ENCODE peak calls at places on chromosomes 16 and 17, in five cellular contexts. One of them, this sample, is unnamed.
A peak's percentile ranks its signal among the peaks of the same experiment; 100 is the strongest.

GRCh38 chr16:29653436-29653835 is 9.6 kb upstream of the SPN start:
- DNase-seq in left ventricle myocardium inferior: no peak
- DNase-seq in body of pancreas: no peak
- DNase-seq in endodermal cell: no peak
- DNase-seq in kidney epithelial cell: no peak
- DNase-seq in this sample: no peak

GRCh38 chr16:89565506-89566372 is 5.3 kb downstream of the RPL13 start:
- DNase-seq in left ventricle myocardium inferior: peak; percentile 37
- DNase-seq in endodermal cell: peak; percentile 93
- DNase-seq in kidney epithelial cell: no peak
- DNase-seq in body of pancreas: peak; percentile 77
- DNase-seq in this sample: no peak

GRCh38 chr17:77695386-77695785 is 263.1 kb upstream of the TNRC6C start:
- DNase-seq in left ventricle myocardium inferior: no peak
- DNase-seq in body of pancreas: no peak
- DNase-seq in kidney epithelial cell: no peak
- DNase-seq in endodermal cell: no peak
- DNase-seq in this sample: no peak

GRCh38 chr17:10247806-10248334 is 49.5 kb upstream of the GAS7 start:
- DNase-seq in endodermal cell: no peak
- DNase-seq in body of pancreas: no peak
- DNase-seq in left ventricle myocardium inferior: no peak
- DNase-seq in kidney epithelial cell: no peak
- DNase-seq in this sample: no peak

GRCh38 chr17:58968662-58969061 is 138.0 kb downstream of the TRIM37 start:
- DNase-seq in left ventricle myocardium inferior: no peak
- DNase-seq in body of pancreas: no peak
- DNase-seq in kidney epithelial cell: no peak
- DNase-seq in endodermal cell: no peak
- DNase-seq in this sample: no peak

GRCh38 chr17:28159924-28160323 is 117.4 kb downstream of the NLK start:
- DNase-seq in body of pancreas: no peak
- DNase-seq in kidney epithelial cell: no peak
- DNase-seq in endodermal cell: no peak
- DNase-seq in left ventricle myocardium inferior: no peak
- DNase-seq in this sample: no peak

GRCh38 chr17:8997994-8998628 is 23.2 kb upstream of the NTN1 start:
- DNase-seq in endodermal cell: peak; percentile 95
- DNase-seq in kidney epithelial cell: no peak
- DNase-seq in body of pancreas: peak; percentile 72
- DNase-seq in left ventricle myocardium inferior: peak; percentile 56
- DNase-seq in this sample: no peak

GRCh38 chr17:78438694-78439325 is 60.4 kb downstream of the PGS1 start:
- DNase-seq in left ventricle myocardium inferior: no peak
- DNase-seq in kidney epithelial cell: no peak
- DNase-seq in body of pancreas: no peak
- DNase-seq in endodermal cell: no peak
- DNase-seq in this sample: no peak

GRCh38 chr17:32281011-32281451 is 15.4 kb downstream of the RHBDL3 start:
- DNase-seq in body of pancreas: peak; percentile 72
- DNase-seq in kidney epithelial cell: no peak
- DNase-seq in left ventricle myocardium inferior: peak; percentile 67
- DNase-seq in endodermal cell: peak; percentile 78
- DNase-seq in this sample: no peak

GRCh38 chr16:73071131-73071940 is 23.4 kb upstream of the ZFHX3 start:
- DNase-seq in endodermal cell: peak; percentile 87
- DNase-seq in kidney epithelial cell: no peak
- DNase-seq in left ventricle myocardium inferior: peak; percentile 60
- DNase-seq in body of pancreas: peak; percentile 80
- DNase-seq in this sample: no peak

GRCh38 chr16:31853300-31853699 is 20.3 kb upstream of the ZNF267 start:
- DNase-seq in endodermal cell: no peak
- DNase-seq in body of pancreas: no peak
- DNase-seq in kidney epithelial cell: no peak
- DNase-seq in left ventricle myocardium inferior: no peak
- DNase-seq in this sample: no peak

GRCh38 chr17:65190467-65191095 is 53.4 kb downstream of the RGS9 start:
- DNase-seq in left ventricle myocardium inferior: no peak
- DNase-seq in kidney epithelial cell: no peak
- DNase-seq in body of pancreas: no peak
- DNase-seq in endodermal cell: no peak
- DNase-seq in this sample: no peak

GRCh38 chr17:57935833-57936807 is 19.1 kb downstream of the CUEDC1 start:
- DNase-seq in endodermal cell: peak; percentile 88
- DNase-seq in body of pancreas: peak; percentile 36
- DNase-seq in kidney epithelial cell: no peak
- DNase-seq in left ventricle myocardium inferior: peak; percentile 81
- DNase-seq in this sample: no peak

GRCh38 chr17:81018044-81018802 is 16.7 kb upstream of the BAIAP2 start:
- DNase-seq in left ventricle myocardium inferior: no peak
- DNase-seq in body of pancreas: no peak
- DNase-seq in kidney epithelial cell: no peak
- DNase-seq in endodermal cell: no peak
- DNase-seq in this sample: no peak

GRCh38 chr17:4449736-4450135 is 16.0 kb downstream of the SPNS3 start:
- DNase-seq in left ventricle myocardium inferior: no peak
- DNase-seq in body of pancreas: no peak
- DNase-seq in endodermal cell: no peak
- DNase-seq in kidney epithelial cell: no peak
- DNase-seq in this sample: no peak

GRCh38 chr17:11980813-11981212 is 16.5 kb downstream of the ZNF18 start:
- DNase-seq in left ventricle myocardium inferior: no peak
- DNase-seq in kidney epithelial cell: no peak
- DNase-seq in body of pancreas: no peak
- DNase-seq in endodermal cell: no peak
- DNase-seq in this sample: no peak

GRCh38 chr17:77273397-77274136 is 132.8 kb downstream of the SEC14L1 start:
- DNase-seq in left ventricle myocardium inferior: no peak
- DNase-seq in endodermal cell: no peak
- DNase-seq in kidney epithelial cell: no peak
- DNase-seq in body of pancreas: no peak
- DNase-seq in this sample: no peak

GRCh38 chr17:64107517-64108235 is 22.3 kb downstream of the ERN1 start:
- DNase-seq in endodermal cell: peak; percentile 38
- DNase-seq in body of pancreas: peak; percentile 50
- DNase-seq in kidney epithelial cell: no peak
- DNase-seq in left ventricle myocardium inferior: no peak
- DNase-seq in this sample: no peak

GRCh38 chr16:88651276-88651988 is 579 bp upstream of the CYBA start:
- DNase-seq in left ventricle myocardium inferior: peak; percentile 48
- DNase-seq in endodermal cell: peak; percentile 83
- DNase-seq in kidney epithelial cell: peak; percentile 62
- DNase-seq in body of pancreas: peak; percentile 60
- DNase-seq in this sample: no peak

GRCh38 chr17:69320210-69320907 is 6.6 kb downstream of the ABCA5 start:
- DNase-seq in left ventricle myocardium inferior: no peak
- DNase-seq in kidney epithelial cell: no peak
- DNase-seq in body of pancreas: no peak
- DNase-seq in endodermal cell: no peak
- DNase-seq in this sample: no peak

GRCh38 chr17:34885076-34885475 is 76.2 kb downstream of the CCT6B start:
- DNase-seq in left ventricle myocardium inferior: no peak
- DNase-seq in body of pancreas: no peak
- DNase-seq in endodermal cell: no peak
- DNase-seq in kidney epithelial cell: no peak
- DNase-seq in this sample: no peak

DNA sequence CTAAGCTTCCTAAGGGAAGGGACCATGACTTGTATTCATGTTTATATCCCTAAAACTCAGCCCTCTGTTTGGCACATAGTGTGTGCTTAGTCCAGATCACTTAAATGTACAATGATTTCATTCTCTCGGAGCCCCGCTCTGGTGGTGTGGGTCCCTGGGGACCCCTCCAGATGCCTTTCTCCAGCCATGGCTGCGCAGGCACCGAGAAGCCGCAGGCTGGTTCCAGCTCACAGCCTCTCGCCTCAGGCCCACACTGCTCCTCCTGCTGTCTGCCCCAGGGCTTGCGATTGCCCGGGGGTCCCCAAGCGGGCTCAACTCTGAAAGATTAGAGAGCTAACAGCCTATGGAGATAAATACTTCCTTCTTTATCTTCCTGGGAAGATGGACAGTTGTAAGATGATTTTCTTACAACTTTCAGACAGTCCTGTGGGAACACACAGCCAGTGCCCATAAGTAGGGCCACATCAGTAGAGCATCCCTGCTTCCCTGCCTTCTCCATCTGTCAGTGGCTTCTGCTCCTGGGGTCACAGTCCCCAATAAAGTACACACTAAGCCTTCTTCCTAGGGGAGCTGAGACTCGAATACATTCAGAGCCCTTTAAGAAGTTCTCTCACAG is 66.2 kb downstream of the CENPV start:
- DNase-seq in kidney epithelial cell: no peak
- DNase-seq in body of pancreas: no peak
- DNase-seq in endodermal cell: peak; percentile 69
- DNase-seq in left ventricle myocardium inferior: no peak
- DNase-seq in this sample: no peak
- TF ChIP-seq CTCF in kidney epithelial cell: no peak
- TF ChIP-seq CTCF in body of pancreas: no peak
- TF ChIP-seq CTCF in endodermal cell: peak; percentile 55
- TF ChIP-seq CTCF in left ventricle myocardium inferior: no peak
- TF ChIP-seq CTCF in this sample: peak; percentile 13

GRCh38 chr16:69378760-69379159 is 7.0 kb downstream of the TERF2 start:
- DNase-seq in endodermal cell: no peak
- DNase-seq in left ventricle myocardium inferior: no peak
- DNase-seq in kidney epithelial cell: no peak
- DNase-seq in body of pancreas: no peak
- DNase-seq in this sample: no peak
- H3K36me3 ChIP-seq in endodermal cell: peaks cover 83% of the 10 kb centered on the region
- H3K36me3 ChIP-seq in left ventricle myocardium inferior: peaks cover 72% of the 10 kb centered on the region
- H3K36me3 ChIP-seq in kidney epithelial cell: no peaks in the 10 kb centered on the region
- H3K36me3 ChIP-seq in body of pancreas: peaks cover 7% of the 10 kb centered on the region
- H3K36me3 ChIP-seq in this sample: peaks cover 5% of the 10 kb centered on the region

DNA sequence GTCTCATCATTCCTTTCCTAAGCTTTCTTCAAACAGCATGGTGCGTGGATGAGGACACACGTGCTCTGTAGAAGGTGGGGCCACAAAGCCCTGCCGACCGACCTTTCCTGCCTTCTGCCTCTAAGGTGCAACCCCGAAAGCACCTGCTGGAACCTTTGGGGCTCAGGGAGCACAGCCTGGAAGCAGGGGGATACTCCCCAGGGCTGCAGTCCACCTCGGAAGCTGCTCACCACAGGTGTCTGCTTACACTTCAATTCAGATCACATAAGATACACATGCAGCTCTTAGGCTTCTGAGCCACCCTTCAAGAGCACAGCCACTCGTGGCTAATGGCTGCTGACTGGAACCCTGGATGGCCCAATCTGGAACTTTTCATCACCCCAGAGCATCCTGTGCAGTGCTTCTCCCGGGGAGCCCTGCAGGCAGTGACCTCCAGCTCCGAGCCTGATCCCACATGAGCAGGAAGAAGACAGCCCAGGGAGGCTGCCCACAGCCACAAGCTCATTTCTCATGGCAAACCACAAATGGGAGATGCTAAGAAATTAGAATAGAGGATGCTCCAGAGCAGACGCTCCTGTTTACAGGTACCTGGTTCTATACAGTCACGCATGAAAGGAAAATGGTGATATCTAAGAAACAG is 162.3 kb upstream of the FOXF1 start:
- DNase-seq in endodermal cell: no peak
- DNase-seq in kidney epithelial cell: no peak
- DNase-seq in body of pancreas: no peak
- DNase-seq in left ventricle myocardium inferior: no peak
- DNase-seq in this sample: no peak
- TF ChIP-seq CTCF in endodermal cell: no peak
- TF ChIP-seq CTCF in kidney epithelial cell: no peak
- TF ChIP-seq CTCF in body of pancreas: no peak
- TF ChIP-seq CTCF in left ventricle myocardium inferior: no peak
- TF ChIP-seq CTCF in this sample: no peak

GRCh38 chr16:74896389-74897370 is 88.2 kb downstream of the WDR59 start:
- DNase-seq in body of pancreas: no peak
- DNase-seq in left ventricle myocardium inferior: no peak
- DNase-seq in kidney epithelial cell: peak; percentile 25
- DNase-seq in endodermal cell: no peak
- DNase-seq in this sample: no peak
- H3K36me3 ChIP-seq in body of pancreas: peaks cover 2% of the 10 kb centered on the region
- H3K36me3 ChIP-seq in left ventricle myocardium inferior: peaks cover 59% of the 10 kb centered on the region
- H3K36me3 ChIP-seq in kidney epithelial cell: no peaks in the 10 kb centered on the region
- H3K36me3 ChIP-seq in endodermal cell: peaks cover 69% of the 10 kb centered on the region
- H3K36me3 ChIP-seq in this sample: peaks cover 5% of the 10 kb centered on the region

GRCh38 chr16:16009396-16009795 is 60.0 kb downstream of the ABCC1 start:
- DNase-seq in endodermal cell: no peak
- DNase-seq in left ventricle myocardium inferior: peak; percentile 69
- DNase-seq in body of pancreas: no peak
- DNase-seq in kidney epithelial cell: no peak
- DNase-seq in this sample: no peak
- TF ChIP-seq CTCF in endodermal cell: no peak
- TF ChIP-seq CTCF in left ventricle myocardium inferior: peak; percentile 32
- TF ChIP-seq CTCF in body of pancreas: no peak
- TF ChIP-seq CTCF in kidney epithelial cell: no peak
- TF ChIP-seq CTCF in this sample: no peak

GRCh38 chr16:57053206-57053605 is 39.2 kb upstream of the CPNE2 start:
- DNase-seq in kidney epithelial cell: no peak
- DNase-seq in body of pancreas: no peak
- DNase-seq in endodermal cell: no peak
- DNase-seq in left ventricle myocardium inferior: no peak
- DNase-seq in this sample: no peak
- H3K36me3 ChIP-seq in kidney epithelial cell: no peaks in the 10 kb centered on the region
- H3K36me3 ChIP-seq in body of pancreas: no peaks in the 10 kb centered on the region
- H3K36me3 ChIP-seq in endodermal cell: no peaks in the 10 kb centered on the region
- H3K36me3 ChIP-seq in left ventricle myocardium inferior: peaks cover 37% of the 10 kb centered on the region
- H3K36me3 ChIP-seq in this sample: peaks cover 20% of the 10 kb centered on the region

DNA sequence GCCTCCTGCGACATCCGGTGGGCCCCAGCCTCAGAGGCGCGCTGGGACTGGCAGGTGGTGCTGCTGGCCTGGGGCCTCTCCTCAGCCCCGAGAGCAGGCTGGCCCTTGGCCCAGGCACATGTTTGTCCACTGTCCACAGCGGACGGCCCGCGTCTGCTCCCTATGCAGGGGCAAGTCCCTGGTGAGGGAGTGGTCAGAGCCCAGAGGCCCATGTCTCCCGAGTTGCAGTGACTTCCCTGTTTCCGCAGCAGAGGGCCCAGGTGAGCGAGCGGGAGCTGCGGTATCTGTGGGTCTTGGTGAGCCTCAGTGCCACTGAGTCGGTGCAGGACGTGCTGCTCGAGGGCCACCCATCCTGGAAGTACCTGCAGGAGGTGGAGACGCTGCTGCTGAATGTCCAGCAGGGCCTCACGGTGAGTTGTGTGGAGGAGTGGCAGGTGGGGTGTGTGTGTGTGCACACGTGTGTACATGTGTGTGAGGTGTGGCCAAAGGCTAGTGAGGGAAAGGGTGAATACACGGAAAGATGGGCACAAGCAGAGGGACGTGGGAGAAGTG is 10.4 kb downstream of the IL34 start:
- DNase-seq in body of pancreas: no peak
- DNase-seq in endodermal cell: peak; percentile 73
- DNase-seq in kidney epithelial cell: no peak
- DNase-seq in left ventricle myocardium inferior: no peak
- DNase-seq in this sample: no peak
- TF ChIP-seq CTCF in body of pancreas: no peak
- TF ChIP-seq CTCF in endodermal cell: peak; percentile 30
- TF ChIP-seq CTCF in kidney epithelial cell: no peak
- TF ChIP-seq CTCF in left ventricle myocardium inferior: no peak
- TF ChIP-seq CTCF in this sample: no peak

DNA sequence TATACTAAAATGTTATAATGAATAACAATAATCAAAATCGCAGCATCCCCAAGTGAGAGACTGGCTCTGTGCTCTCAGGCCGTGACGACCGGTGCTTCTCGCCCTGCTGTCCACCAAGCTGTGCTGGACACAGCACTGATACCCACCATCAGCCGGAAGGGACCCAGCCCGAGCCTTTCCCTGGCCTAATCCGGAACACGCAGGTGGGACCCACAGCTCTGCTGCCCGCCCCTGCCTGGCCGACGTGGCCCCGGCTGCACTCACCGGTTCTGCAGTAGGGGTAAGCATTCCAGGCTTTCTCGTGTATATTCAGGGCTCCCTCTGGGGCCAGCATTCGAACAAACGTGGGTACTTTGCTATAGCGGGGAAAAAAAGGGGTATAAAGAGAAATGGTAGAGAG is 14.6 kb downstream of the PITPNA start:
- DNase-seq in left ventricle myocardium inferior: no peak
- DNase-seq in endodermal cell: no peak
- DNase-seq in body of pancreas: no peak
- DNase-seq in kidney epithelial cell: no peak
- DNase-seq in this sample: no peak
- H3K36me3 ChIP-seq in left ventricle myocardium inferior: peaks cover 72% of the 10 kb centered on the region
- H3K36me3 ChIP-seq in endodermal cell: peaks cover 51% of the 10 kb centered on the region
- H3K36me3 ChIP-seq in body of pancreas: peaks cover 17% of the 10 kb centered on the region
- H3K36me3 ChIP-seq in kidney epithelial cell: peaks cover 3% of the 10 kb centered on the region
- H3K36me3 ChIP-seq in this sample: peaks cover 26% of the 10 kb centered on the region

This sample was measured in BJ.